ENCODE peak calls at places on chromosomes 11 and 22, in five cellular contexts. C is Panc1; I is CD4-positive, CD25-positive, alpha-beta regulatory T cell; L is left ventricle myocardium inferior; N is right lobe of liver. J is an unnamed sample.

GRCh38 chr11:119389611-119390254 is 8.2 kb upstream of the USP2 start:
- DNase-seq in L (no peak), C (no peak), I (peak; percentile 31), N (no peak), J (no peak)

GRCh38 chr11:126740857-126741256 is 259.7 kb downstream of the KIRREL3 start:
- DNase-seq in N (no peak), C (no peak), L (no peak), I (no peak), J (no peak)

GRCh38 chr11:22466809-22467208 is 128.6 kb downstream of the SLC17A6 start:
- DNase-seq in I (no peak), L (no peak), N (no peak), C (no peak), J (no peak)

GRCh38 chr11:26765323-26765722 is 43.5 kb upstream of the SLC5A12 start:
- DNase-seq in N (no peak), C (no peak), I (no peak), L (no peak), J (no peak)

GRCh38 chr11:64767344-64768299 is 7.8 kb upstream of the PYGM start:
- DNase-seq in C (no peak), N (no peak), L (peak; percentile 63), I (peak; percentile 87), J (peak; percentile 44)

GRCh38 chr22:17095538-17095937 is 10.7 kb downstream of the IL17RA start:
- DNase-seq in I (no peak), C (no peak), L (no peak), N (no peak), J (no peak)

GRCh38 chr11:19508166-19508565 is 204.5 kb upstream of the NAV2 start:
- DNase-seq in C (peak; percentile 57), L (no peak), N (peak; percentile 55), I (no peak), J (no peak)

GRCh38 chr11:67293090-67293489 is 4.0 kb downstream of the ANKRD13D start:
- DNase-seq in C (no peak), I (no peak), L (no peak), N (no peak), J (no peak)

GRCh38 chr11:64900263-64900678 is 16.7 kb downstream of the ATG2A start:
- DNase-seq in L (no peak), N (no peak), I (peak; percentile 81), C (no peak), J (no peak)

GRCh38 chr11:877565-877964 is 33.0 kb downstream of the CHID1 start:
- DNase-seq in N (no peak), L (no peak), C (no peak), I (peak; percentile 20), J (no peak)

GRCh38 chr11:66317766-66318575 is 1.1 kb upstream of the CD248 start:
- DNase-seq in I (peak; percentile 68), C (no peak), L (peak; percentile 60), N (no peak), J (no peak)

GRCh38 chr11:87306260-87306861 is 268.6 kb downstream of the TMEM135 start:
- DNase-seq in I (peak; percentile 62), L (no peak), N (no peak), C (no peak), J (no peak)

GRCh38 chr22:24894220-24894975 is 52.1 kb downstream of the LHFPL7 start:
- DNase-seq in C (peak; percentile 95), L (peak; percentile 80), N (peak; percentile 94), I (no peak), J (peak; percentile 73)

GRCh38 chr22:46569055-46569847 is 31.8 kb upstream of the CELSR1 start:
- DNase-seq in I (no peak), N (peak; percentile 46), L (peak; percentile 9), C (no peak), J (no peak)

GRCh38 chr11:70788247-70789022 is 390.1 kb downstream of the CTTN start:
- DNase-seq in L (no peak), I (no peak), C (peak; percentile 47), N (no peak), J (no peak)

GRCh38 chr11:56988614-56989013 is at the start of gene OR5AK2:
- DNase-seq in N (no peak), I (no peak), L (no peak), C (no peak), J (no peak)

GRCh38 chr11:115159122-115159665 is 345.0 kb downstream of the CADM1 start:
- DNase-seq in N (no peak), I (no peak), C (no peak), L (no peak), J (no peak)

GRCh38 chr11:63761173-63761572 is 7.4 kb downstream of the ZFTA start:
- DNase-seq in I (no peak), L (no peak), N (no peak), C (no peak), J (no peak)

GRCh38 chr11:9525116-9525515 is 48.4 kb upstream of the WEE1 start:
- DNase-seq in N (no peak), C (no peak), L (no peak), I (no peak), J (no peak)

GRCh38 chr11:61273151-61274078 is 21.7 kb downstream of the VWCE start:
- DNase-seq in C (no peak), I (no peak), L (no peak), N (no peak), J (no peak)

GRCh38 chr22:29842740-29843139 is 4.7 kb upstream of the ASCC2 start:
- DNase-seq in L (no peak), I (no peak), N (no peak), C (peak; percentile 67), J (no peak)

GRCh38 chr11:66906077-66906929 is 49.4 kb downstream of the LRFN4 start:
- DNase-seq in N (no peak), I (no peak), L (peak; percentile 18), C (no peak), J (no peak)

GRCh38 chr11:17936790-17937189 is 76.1 kb downstream of the SERGEF start:
- DNase-seq in C (no peak), L (no peak), I (no peak), N (no peak), J (no peak)

GRCh38 chr22:31244943-31245451 is 32.9 kb downstream of the LIMK2 start:
- DNase-seq in C (no peak), L (no peak), N (no peak), I (peak; percentile 45), J (no peak)

GRCh38 chr11:93838967-93839366 is 11.5 kb downstream of the VSTM5 start:
- DNase-seq in C (no peak), I (no peak), N (no peak), L (no peak), J (no peak)

GRCh38 chr11:75371930-75372876 is 20.7 kb upstream of the ARRB1 start:
- DNase-seq in N (no peak), L (no peak), C (peak; percentile 76), I (no peak), J (no peak)

GRCh38 chr22:50504245-50505211 is 3.0 kb downstream of the LMF2 start:
- DNase-seq in L (no peak), I (no peak), C (no peak), N (no peak), J (no peak)

GRCh38 chr11:34114471-34114870 is 9.0 kb downstream of the NAT10 start:
- DNase-seq in C (no peak), L (no peak), N (no peak), I (no peak), J (no peak)
- H3K27ac ChIP-seq in C (no peak overlapping the region), L (no peak overlapping the region), N (no peak overlapping the region), I (no peak overlapping the region), J (no peak overlapping the region)

DNA sequence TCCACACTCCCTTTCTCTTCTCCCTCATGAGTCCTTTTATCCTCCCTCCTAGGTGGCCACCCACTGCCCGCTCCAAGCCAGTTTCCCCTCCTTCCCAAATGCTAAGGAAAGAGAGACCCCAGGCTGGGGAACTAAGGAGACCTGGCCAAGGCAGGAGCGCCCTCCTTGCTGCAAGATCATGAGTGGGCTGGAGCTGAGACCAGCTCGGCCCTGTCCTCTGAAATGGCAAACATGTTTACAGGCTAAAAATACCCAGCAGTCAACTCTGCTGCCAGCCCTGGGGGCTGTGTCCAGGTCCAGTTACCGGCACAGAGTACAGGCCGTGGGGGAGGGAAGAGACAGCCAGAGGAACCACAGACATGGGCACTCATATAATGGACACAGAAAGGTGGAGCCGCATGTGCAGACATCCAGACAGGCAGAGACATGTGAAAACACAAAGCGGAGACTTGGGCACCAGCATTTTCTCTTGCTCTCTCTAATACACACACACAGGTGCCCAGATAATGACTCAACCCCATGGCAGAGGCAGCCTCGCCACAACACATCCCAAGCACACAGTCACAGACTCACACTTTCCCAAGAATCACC is 1.2 kb upstream of the AHNAK start:
- DNase-seq in N (peak; percentile 88), I (no peak), C (no peak), L (peak; percentile 55), J (no peak)
- H3K27me3 ChIP-seq in N (no peaks in the 10 kb centered on the region), I (no peaks in the 10 kb centered on the region), C (no peaks in the 10 kb centered on the region), L (no peaks in the 10 kb centered on the region), J (no peaks in the 10 kb centered on the region)

GRCh38 chr22:10778296-10778814 is 4749.6 kb upstream of the OR11H1 start:
- DNase-seq in I (no peak), N (no peak), L (no peak), C (no peak), J (no peak)
- H3K4me3 ChIP-seq in I (no peak overlapping the region), N (no peak overlapping the region), L (no peak overlapping the region), C (no peak overlapping the region), J (no peak overlapping the region)

GRCh38 chr11:118364956-118365615 is 5.7 kb downstream of the UBE4A start:
- DNase-seq in C (no peak), N (no peak), I (no peak), L (no peak), J (no peak)
- H3K27ac ChIP-seq in C (no peak overlapping the region), N (no peak overlapping the region), I (no peak overlapping the region), L (peak overlapping the region; percentile 90), J (no peak overlapping the region)

GRCh38 chr11:118152552-118153471 is at the start of gene SCN4B:
- DNase-seq in C (no peak), I (no peak), N (no peak), L (peak; percentile 76), J (no peak)
- H3K27me3 ChIP-seq in C (peaks cover 31% of the 10 kb centered on the region), I (peaks cover 40% of the 10 kb centered on the region), N (no peaks in the 10 kb centered on the region), L (peaks cover 64% of the 10 kb centered on the region), J (peaks cover 12% of the 10 kb centered on the region)

DNA sequence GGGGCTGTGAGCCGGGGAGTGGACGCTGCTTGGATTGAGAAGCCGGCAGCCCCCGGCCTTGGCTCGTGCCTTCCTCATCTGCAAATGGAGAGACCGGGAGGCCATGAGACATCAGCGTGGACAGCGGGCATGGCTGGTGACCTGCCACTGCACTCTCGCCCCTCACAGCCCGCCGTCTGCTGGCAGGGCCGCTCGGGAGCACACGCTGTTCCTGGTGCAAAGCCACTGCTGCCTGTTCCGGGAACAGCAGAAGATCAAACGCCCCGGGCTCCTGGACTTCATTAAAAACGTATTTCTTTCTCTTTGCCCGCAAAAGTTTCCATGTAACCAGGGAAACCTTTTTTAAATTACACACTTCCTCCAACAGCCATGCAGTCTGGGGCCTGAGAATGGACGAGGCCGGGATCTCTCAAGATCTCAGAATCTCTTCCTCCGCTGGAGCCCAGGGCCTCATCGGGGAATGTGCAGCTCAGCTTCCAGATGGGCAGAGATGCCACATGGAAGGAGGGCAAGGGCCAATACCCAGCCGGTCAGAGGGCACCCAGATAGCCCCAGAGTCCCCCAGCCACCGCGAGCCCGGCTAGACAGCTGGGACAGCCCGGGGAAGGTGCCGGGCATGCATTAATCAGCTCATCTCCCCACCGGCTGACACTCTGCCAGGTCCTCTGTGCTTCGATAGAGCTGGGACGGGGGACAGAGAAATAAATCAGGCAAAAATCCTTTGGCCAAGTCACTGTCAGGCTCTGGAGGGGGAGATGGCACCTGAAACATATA is 62.9 kb upstream of the PRR5 start:
- DNase-seq in C (no peak), L (no peak), N (no peak), I (no peak), J (no peak)
- H3K4me3 ChIP-seq in C (no peak overlapping the region), L (no peak overlapping the region), N (no peak overlapping the region), I (no peak overlapping the region), J (peak overlapping the region; percentile 11)